ENCODE peak calls at places on chromosome 1, in eight cellular contexts. T, L, O, U, E, Z, W and H are unnamed samples.

GRCh38 chr1:207963429-207964194 is 52.7 kb upstream of the CD34 start:
- DNase-seq in W (peak), T (peak), O (peak), Z (peak), E (peak), L (peak), U (peak), H (peak)

GRCh38 chr1:207691814-207692213 is 46.9 kb downstream of the CR1L start:
- DNase-seq in U (no peak), E (no peak), L (peak), O (no peak), T (no peak), W (no peak), Z (no peak), H (no peak)

GRCh38 chr1:25616932-25617625 is 488 bp downstream of the MAN1C1 start:
- DNase-seq in L (no peak), E (no peak), W (no peak), O (no peak), Z (peak), U (peak), T (no peak), H (no peak)

GRCh38 chr1:107198581-107198980 is 57.7 kb downstream of the NTNG1 start:
- DNase-seq in W (no peak), T (no peak), E (no peak), O (no peak), L (no peak), Z (no peak), U (no peak), H (no peak)

GRCh38 chr1:211653907-211654553 is 21.4 kb downstream of the NEK2 start:
- DNase-seq in U (no peak), E (no peak), O (no peak), L (peak), Z (no peak), T (peak), W (no peak), H (no peak)

GRCh38 chr1:222127526-222128152 is 385.8 kb upstream of the DUSP10 start:
- DNase-seq in U (no peak), T (no peak), O (no peak), L (no peak), Z (no peak), E (no peak), W (no peak), H (no peak)

GRCh38 chr1:200925821-200926220 is 31.1 kb downstream of the INAVA start:
- DNase-seq in W (peak), E (no peak), Z (no peak), O (no peak), T (no peak), U (no peak), L (peak), H (no peak)

GRCh38 chr1:97200627-97201026 is 479.0 kb downstream of the PTBP2 start:
- DNase-seq in T (no peak), E (no peak), U (no peak), O (no peak), W (no peak), Z (no peak), L (no peak), H (no peak)

GRCh38 chr1:224524679-224525078 is 90.1 kb upstream of the WDR26 start:
- DNase-seq in W (no peak), T (no peak), Z (no peak), L (peak), U (no peak), E (no peak), O (no peak), H (no peak)

GRCh38 chr1:151867785-151868403 is 14.4 kb upstream of the THEM5 start:
- DNase-seq in O (no peak), T (peak), U (no peak), W (no peak), L (peak), E (no peak), Z (no peak), H (no peak)

GRCh38 chr1:201594575-201595245 is 55.8 kb downstream of the NAV1 start:
- DNase-seq in O (no peak), E (no peak), Z (peak), W (no peak), U (no peak), L (peak), T (peak), H (no peak)

GRCh38 chr1:243473281-243474210 is 217.7 kb downstream of the SDCCAG8 start:
- DNase-seq in W (no peak), E (no peak), T (peak), O (no peak), Z (no peak), L (no peak), U (no peak), H (no peak)

GRCh38 chr1:22457356-22457755 is 5.7 kb downstream of the ZBTB40 start:
- DNase-seq in L (no peak), E (no peak), T (peak), W (no peak), U (no peak), Z (no peak), O (no peak), H (no peak)

GRCh38 chr1:76901158-76901767 is 34.0 kb downstream of the ST6GALNAC5 start:
- DNase-seq in T (peak), U (no peak), Z (peak), E (no peak), W (no peak), L (peak), O (peak), H (peak)